ENCODE peak calls at places on chromosomes 7 and 10, in five cellular contexts. One of them, this sample, is unnamed.

GRCh38 chr7:100465702-100466311 is 1.7 kb upstream of the SPACDR start:
- DNase-seq in GM23248: peak; percentile 90
- DNase-seq in IMR-90: peak; percentile 71
- DNase-seq in PC-3: peak; percentile 70
- DNase-seq in fibroblast of lung: peak; percentile 74
- DNase-seq in this sample: peak; percentile 87

GRCh38 chr10:83492004-83492403 is 647.3 kb upstream of the GHITM start:
- DNase-seq in GM23248: no peak
- DNase-seq in IMR-90: no peak
- DNase-seq in PC-3: no peak
- DNase-seq in fibroblast of lung: no peak
- DNase-seq in this sample: no peak

GRCh38 chr7:31133497-31133896 is 81.4 kb downstream of the ADCYAP1R1 start:
- DNase-seq in GM23248: no peak
- DNase-seq in IMR-90: no peak
- DNase-seq in PC-3: no peak
- DNase-seq in fibroblast of lung: no peak
- DNase-seq in this sample: no peak

GRCh38 chr7:90952649-90952991 is 311.6 kb upstream of the FZD1 start:
- DNase-seq in GM23248: no peak
- DNase-seq in IMR-90: no peak
- DNase-seq in PC-3: no peak
- DNase-seq in fibroblast of lung: peak; percentile 23
- DNase-seq in this sample: peak; percentile 60

GRCh38 chr7:111650456-111650999 is 88.2 kb upstream of the IMMP2L start:
- DNase-seq in GM23248: peak; percentile 38
- DNase-seq in IMR-90: peak; percentile 17
- DNase-seq in PC-3: peak; percentile 86
- DNase-seq in fibroblast of lung: no peak
- DNase-seq in this sample: no peak

GRCh38 chr10:113097046-113097415 is 147.0 kb downstream of the TCF7L2 start:
- DNase-seq in GM23248: no peak
- DNase-seq in IMR-90: no peak
- DNase-seq in PC-3: no peak
- DNase-seq in fibroblast of lung: no peak
- DNase-seq in this sample: no peak

GRCh38 chr10:97701438-97702064 is 12.0 kb upstream of the MARVELD1 start:
- DNase-seq in GM23248: peak; percentile 86
- DNase-seq in IMR-90: peak; percentile 77
- DNase-seq in PC-3: peak; percentile 76
- DNase-seq in fibroblast of lung: peak; percentile 54
- DNase-seq in this sample: peak; percentile 92

GRCh38 chr10:5656737-5657579 is 9.4 kb downstream of the ASB13 start:
- DNase-seq in GM23248: no peak
- DNase-seq in IMR-90: no peak
- DNase-seq in PC-3: no peak
- DNase-seq in fibroblast of lung: no peak
- DNase-seq in this sample: no peak

GRCh38 chr10:119120413-119120867 is 16.5 kb downstream of the DENND10 start:
- DNase-seq in GM23248: peak; percentile 32
- DNase-seq in IMR-90: peak; percentile 83
- DNase-seq in PC-3: peak; percentile 39
- DNase-seq in fibroblast of lung: peak; percentile 68
- DNase-seq in this sample: no peak

GRCh38 chr7:120959929-120960484 is 9.4 kb downstream of the ING3 start:
- DNase-seq in GM23248: no peak
- DNase-seq in IMR-90: no peak
- DNase-seq in PC-3: no peak
- DNase-seq in fibroblast of lung: no peak
- DNase-seq in this sample: peak; percentile 18

GRCh38 chr7:143376396-143376795 is 4.7 kb upstream of the ZYX start:
- DNase-seq in GM23248: no peak
- DNase-seq in IMR-90: no peak
- DNase-seq in PC-3: no peak
- DNase-seq in fibroblast of lung: no peak
- DNase-seq in this sample: no peak

GRCh38 chr10:93461124-93461806 is 20.9 kb downstream of the MYOF start:
- DNase-seq in GM23248: peak; percentile 77
- DNase-seq in IMR-90: peak; percentile 82
- DNase-seq in PC-3: peak; percentile 14
- DNase-seq in fibroblast of lung: peak; percentile 96
- DNase-seq in this sample: no peak

GRCh38 chr10:50421026-50421719 is 169.9 kb upstream of the ASAH2 start:
- DNase-seq in GM23248: peak; percentile 55
- DNase-seq in IMR-90: peak; percentile 21
- DNase-seq in PC-3: peak; percentile 91
- DNase-seq in fibroblast of lung: peak; percentile 20
- DNase-seq in this sample: peak; percentile 83

GRCh38 chr7:34066411-34066810 is 161.1 kb downstream of the BMPER start:
- DNase-seq in GM23248: no peak
- DNase-seq in IMR-90: no peak
- DNase-seq in PC-3: no peak
- DNase-seq in fibroblast of lung: no peak
- DNase-seq in this sample: no peak

GRCh38 chr10:90451283-90451682 is 406.6 kb downstream of the HTR7 start:
- DNase-seq in GM23248: no peak
- DNase-seq in IMR-90: no peak
- DNase-seq in PC-3: peak; percentile 45
- DNase-seq in fibroblast of lung: peak; percentile 34
- DNase-seq in this sample: no peak

GRCh38 chr7:151483700-151483960 is 36.1 kb downstream of the RHEB start:
- DNase-seq in GM23248: no peak
- DNase-seq in IMR-90: no peak
- DNase-seq in PC-3: no peak
- DNase-seq in fibroblast of lung: no peak
- DNase-seq in this sample: no peak

GRCh38 chr10:105017116-105017515 is 376.0 kb downstream of the SORCS3 start:
- DNase-seq in GM23248: peak; percentile 2
- DNase-seq in IMR-90: no peak
- DNase-seq in PC-3: no peak
- DNase-seq in fibroblast of lung: peak; percentile 83
- DNase-seq in this sample: no peak

GRCh38 chr10:128061306-128062300 is 64.6 kb downstream of the MKI67 start:
- DNase-seq in GM23248: no peak
- DNase-seq in IMR-90: no peak
- DNase-seq in PC-3: no peak
- DNase-seq in fibroblast of lung: no peak
- DNase-seq in this sample: no peak

GRCh38 chr10:78907458-78908211 is 161.1 kb upstream of the ZMIZ1 start:
- DNase-seq in GM23248: no peak
- DNase-seq in IMR-90: no peak
- DNase-seq in PC-3: no peak
- DNase-seq in fibroblast of lung: no peak
- DNase-seq in this sample: no peak

GRCh38 chr7:13155188-13155587 is 467.8 kb downstream of the ARL4A start:
- DNase-seq in GM23248: no peak
- DNase-seq in IMR-90: peak; percentile 10
- DNase-seq in PC-3: no peak
- DNase-seq in fibroblast of lung: peak; percentile 0
- DNase-seq in this sample: no peak

GRCh38 chr7:134813668-134814067 is 34.2 kb downstream of the CALD1 start:
- DNase-seq in GM23248: peak; percentile 60
- DNase-seq in IMR-90: peak; percentile 87
- DNase-seq in PC-3: no peak
- DNase-seq in fibroblast of lung: peak; percentile 67
- DNase-seq in this sample: no peak

GRCh38 chr7:46389131-46389530 is 468.1 kb upstream of the IGFBP3 start:
- DNase-seq in GM23248: no peak
- DNase-seq in IMR-90: no peak
- DNase-seq in PC-3: no peak
- DNase-seq in fibroblast of lung: no peak
- DNase-seq in this sample: no peak

GRCh38 chr10:11504566-11505285 is 106.7 kb downstream of the USP6NL start:
- DNase-seq in GM23248: no peak
- DNase-seq in IMR-90: no peak
- DNase-seq in PC-3: no peak
- DNase-seq in fibroblast of lung: no peak
- DNase-seq in this sample: no peak

GRCh38 chr7:74288034-74288881 is 949 bp upstream of the CLIP2 start:
- DNase-seq in GM23248: peak; percentile 36
- DNase-seq in IMR-90: no peak
- DNase-seq in PC-3: no peak
- DNase-seq in fibroblast of lung: peak; percentile 16
- DNase-seq in this sample: peak; percentile 43

GRCh38 chr7:68205826-68206225 is 1209.2 kb downstream of the TYW1 start:
- DNase-seq in GM23248: no peak
- DNase-seq in IMR-90: no peak
- DNase-seq in PC-3: no peak
- DNase-seq in fibroblast of lung: no peak
- DNase-seq in this sample: no peak

GRCh38 chr7:68206946-68207485 is 1210.4 kb downstream of the TYW1 start:
- DNase-seq in GM23248: no peak
- DNase-seq in IMR-90: no peak
- DNase-seq in PC-3: no peak
- DNase-seq in fibroblast of lung: no peak
- DNase-seq in this sample: no peak

GRCh38 chr7:68203246-68203645 is 1206.6 kb downstream of the TYW1 start:
- DNase-seq in GM23248: no peak
- DNase-seq in IMR-90: no peak
- DNase-seq in PC-3: no peak
- DNase-seq in fibroblast of lung: no peak
- DNase-seq in this sample: no peak

GRCh38 chr7:68207676-68208075 is 1211.0 kb downstream of the TYW1 start:
- DNase-seq in GM23248: no peak
- DNase-seq in IMR-90: no peak
- DNase-seq in PC-3: no peak
- DNase-seq in fibroblast of lung: no peak
- DNase-seq in this sample: peak; percentile 1
- H3K4me1 ChIP-seq in GM23248: no peaks in the 10 kb centered on the region
- H3K4me1 ChIP-seq in IMR-90: no peaks in the 10 kb centered on the region
- H3K4me1 ChIP-seq in PC-3: no peaks in the 10 kb centered on the region
- H3K4me1 ChIP-seq in fibroblast of lung: no peaks in the 10 kb centered on the region
- H3K4me1 ChIP-seq in this sample: no peaks in the 10 kb centered on the region

GRCh38 chr10:109695988-109696387 is 227.3 kb downstream of the XPNPEP1 start:
- DNase-seq in GM23248: no peak
- DNase-seq in IMR-90: no peak
- DNase-seq in PC-3: no peak
- DNase-seq in fibroblast of lung: no peak
- DNase-seq in this sample: no peak
- H2AFZ ChIP-seq in GM23248: no peak overlapping the region
- H2AFZ ChIP-seq in IMR-90: no peak overlapping the region
- H2AFZ ChIP-seq in PC-3: no peak overlapping the region
- H2AFZ ChIP-seq in fibroblast of lung: no peak overlapping the region
- H2AFZ ChIP-seq in this sample: no peak overlapping the region

DNA sequence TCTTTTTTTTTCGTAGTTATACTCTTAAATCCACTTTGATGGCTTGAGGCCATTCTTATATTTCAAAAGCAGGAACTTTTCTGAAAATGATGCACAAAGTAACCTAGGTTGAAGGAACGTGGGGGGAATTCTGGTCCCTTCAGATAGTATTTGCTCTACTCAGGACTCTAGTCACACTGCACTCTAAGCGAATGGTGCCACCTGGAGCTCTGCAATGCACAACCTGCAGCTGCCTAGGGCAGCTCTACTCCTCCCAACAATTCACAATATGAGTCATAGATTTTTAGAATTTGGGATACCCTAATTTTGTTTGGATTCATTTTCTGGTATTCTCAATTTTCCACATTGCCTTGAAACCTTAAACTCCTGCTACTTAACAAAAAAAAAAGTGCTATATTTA is 17.3 kb downstream of the SYPL1 start:
- DNase-seq in GM23248: no peak
- DNase-seq in IMR-90: no peak
- DNase-seq in PC-3: no peak
- DNase-seq in fibroblast of lung: no peak
- DNase-seq in this sample: no peak
- H3K4me1 ChIP-seq in GM23248: no peaks in the 10 kb centered on the region
- H3K4me1 ChIP-seq in IMR-90: no peaks in the 10 kb centered on the region
- H3K4me1 ChIP-seq in PC-3: peaks cover 4% of the 10 kb centered on the region
- H3K4me1 ChIP-seq in fibroblast of lung: no peaks in the 10 kb centered on the region
- H3K4me1 ChIP-seq in this sample: peaks cover 3% of the 10 kb centered on the region

GRCh38 chr10:123149162-123149567 is 1.2 kb downstream of the HMX2 start:
- DNase-seq in GM23248: no peak
- DNase-seq in IMR-90: no peak
- DNase-seq in PC-3: no peak
- DNase-seq in fibroblast of lung: no peak
- DNase-seq in this sample: no peak

GRCh38 chr10:123148414-123149161 is 652 bp downstream of the HMX2 start:
- DNase-seq in GM23248: peak; percentile 27
- DNase-seq in IMR-90: no peak
- DNase-seq in PC-3: no peak
- DNase-seq in fibroblast of lung: no peak
- DNase-seq in this sample: peak; percentile 75

GRCh38 chr10:123146892-123147634 is 873 bp upstream of the HMX2 start:
- DNase-seq in GM23248: no peak
- DNase-seq in IMR-90: no peak
- DNase-seq in PC-3: no peak
- DNase-seq in fibroblast of lung: no peak
- DNase-seq in this sample: no peak

GRCh38 chr10:123146013-123146891 is 1.7 kb upstream of the HMX2 start:
- DNase-seq in GM23248: peak; percentile 41
- DNase-seq in IMR-90: no peak
- DNase-seq in PC-3: no peak
- DNase-seq in fibroblast of lung: no peak
- DNase-seq in this sample: peak; percentile 43

GRCh38 chr10:123147635-123148413 is at the start of gene HMX2:
- DNase-seq in GM23248: no peak
- DNase-seq in IMR-90: no peak
- DNase-seq in PC-3: no peak
- DNase-seq in fibroblast of lung: no peak
- DNase-seq in this sample: peak; percentile 82
- H2AFZ ChIP-seq in GM23248: no peak within 1 kb of the TSS
- H2AFZ ChIP-seq in IMR-90: peak within 1 kb of the TSS; percentile 8
- H2AFZ ChIP-seq in PC-3: no peak within 1 kb of the TSS
- H2AFZ ChIP-seq in fibroblast of lung: no peak within 1 kb of the TSS
- H2AFZ ChIP-seq in this sample: peak within 1 kb of the TSS; percentile 90

DNA sequence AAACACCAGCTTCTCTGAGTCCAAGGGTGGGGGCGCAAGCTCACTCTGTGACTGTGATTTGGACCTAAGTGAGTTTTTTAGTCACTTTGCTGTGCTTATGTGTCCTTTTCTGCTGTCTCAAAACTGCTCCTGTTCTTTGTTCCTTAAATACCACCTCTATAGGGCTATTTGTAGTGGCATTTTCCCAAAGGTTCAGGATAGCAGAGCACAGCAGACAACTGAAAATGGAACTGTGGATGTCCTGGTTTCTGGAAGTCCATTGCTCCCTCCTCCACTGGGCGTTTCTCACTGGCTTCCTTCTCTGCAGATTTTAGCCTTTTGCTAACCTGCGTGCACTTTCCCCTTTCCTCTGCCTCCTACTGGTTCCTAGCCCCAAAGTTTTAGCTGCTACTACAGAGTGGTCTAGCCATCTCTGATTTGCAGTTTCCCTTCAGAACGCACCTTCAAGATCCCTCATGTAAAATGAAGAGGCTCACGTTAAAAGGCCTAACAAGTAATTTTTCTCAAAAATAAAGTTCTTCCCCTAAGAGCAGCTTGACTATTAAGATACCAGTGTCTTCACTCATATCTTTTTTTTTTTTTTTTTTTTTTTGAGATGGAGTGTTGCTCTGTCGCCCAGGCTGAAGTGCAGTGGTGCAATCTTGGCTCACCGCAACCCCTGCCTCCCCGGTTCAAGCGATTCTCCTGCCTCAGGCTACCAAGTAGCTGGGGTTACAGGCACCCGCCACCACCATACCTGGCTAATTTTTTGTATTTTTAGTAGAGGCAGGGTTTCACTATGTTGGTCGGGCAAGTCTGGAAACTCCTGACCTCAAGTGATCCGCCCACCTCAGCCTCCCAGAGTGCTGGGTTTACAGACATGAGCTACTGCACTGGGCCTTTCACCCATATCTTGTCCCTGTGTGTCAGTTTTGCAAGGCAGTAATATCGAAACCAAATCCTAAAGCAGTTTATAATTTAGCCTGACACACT is 25.8 kb downstream of the BLVRA start:
- DNase-seq in GM23248: peak; percentile 31
- DNase-seq in IMR-90: peak; percentile 6
- DNase-seq in PC-3: no peak
- DNase-seq in fibroblast of lung: peak; percentile 9
- DNase-seq in this sample: no peak
- H3K4me1 ChIP-seq in GM23248: peaks cover 27% of the 10 kb centered on the region
- H3K4me1 ChIP-seq in IMR-90: peaks cover 5% of the 10 kb centered on the region
- H3K4me1 ChIP-seq in PC-3: peaks cover 12% of the 10 kb centered on the region
- H3K4me1 ChIP-seq in fibroblast of lung: peaks cover 13% of the 10 kb centered on the region
- H3K4me1 ChIP-seq in this sample: peaks cover 6% of the 10 kb centered on the region